ENCODE peak calls at places on chromosomes 6 and 20, in nine cellular contexts. K is mesendoderm; R is stimulated activated CD8-positive, alpha-beta memory T cell treated with anti-CD3 and anti-CD28 coated beads, Interleukin-15, amount 100 ng/mL, for 4 hours; P is mucosa of descending colon; B is esophagus muscularis mucosa; T is gastrocnemius medialis; C is WTC11; W is T-helper 9 cell; N is cardiac fibroblast. A is an unnamed sample.

GRCh38 chr6:100593522-100593921 is 128.8 kb upstream of the SIM1 start:
- DNase-seq in K (no peak), R (no peak), P (no peak), B (no peak), T (no peak), C (no peak), W (no peak), N (no peak), A (no peak)

GRCh38 chr6:9439931-9440330 is 974.9 kb downstream of the TFAP2A start:
- DNase-seq in K (no peak), R (no peak), P (no peak), B (no peak), T (no peak), C (no peak), W (no peak), N (no peak), A (no peak)

GRCh38 chr20:29079769-29080690 is 2177.4 kb upstream of the DEFB115 start:
- DNase-seq in K (no peak), R (no peak), P (peak; percentile 20), B (no peak), T (no peak), C (no peak), W (no peak), N (peak; percentile 14), A (peak; percentile 42)

GRCh38 chr6:6379573-6379972 is 59.1 kb upstream of the F13A1 start:
- DNase-seq in K (no peak), R (no peak), P (no peak), B (no peak), T (no peak), C (no peak), W (no peak), N (no peak), A (no peak)

GRCh38 chr6:84455630-84456029 is 228.2 kb upstream of the CEP162 start:
- DNase-seq in K (no peak), R (no peak), P (no peak), B (no peak), T (no peak), C (no peak), W (no peak), N (no peak), A (no peak)

GRCh38 chr6:52815167-52816092 is 11.8 kb upstream of the GSTA1 start:
- DNase-seq in K (peak; percentile 82), R (peak; percentile 10), P (peak; percentile 67), B (no peak), T (no peak), C (peak; percentile 64), W (peak; percentile 11), N (peak; percentile 57), A (peak; percentile 55)

GRCh38 chr20:53922901-53923314 is 147.5 kb downstream of the BCAS1 start:
- DNase-seq in K (no peak), R (no peak), P (peak; percentile 42), B (no peak), T (no peak), C (no peak), W (no peak), N (peak; percentile 58), A (no peak)

GRCh38 chr6:107495196-107495643 is 5.3 kb downstream of the SOBP start:
- DNase-seq in K (no peak), R (no peak), P (no peak), B (no peak), T (peak; percentile 36), C (no peak), W (no peak), N (peak; percentile 76), A (no peak)

GRCh38 chr20:11754451-11754850 is 163.2 kb upstream of the BTBD3 start:
- DNase-seq in K (peak; percentile 33), R (no peak), P (no peak), B (no peak), T (no peak), C (no peak), W (no peak), N (no peak), A (no peak)

GRCh38 chr6:45477785-45478184 is 100.1 kb upstream of the SUPT3H start:
- DNase-seq in K (no peak), R (no peak), P (no peak), B (no peak), T (no peak), C (no peak), W (no peak), N (no peak), A (no peak)

GRCh38 chr20:40812415-40813212 is 123.6 kb upstream of the MAFB start:
- DNase-seq in K (no peak), R (no peak), P (no peak), B (no peak), T (no peak), C (no peak), W (no peak), N (no peak), A (no peak)

GRCh38 chr6:49733680-49734079 is 10.5 kb downstream of the CRISP3 start:
- DNase-seq in K (no peak), R (no peak), P (no peak), B (no peak), T (no peak), C (no peak), W (no peak), N (no peak), A (no peak)

GRCh38 chr20:5608448-5609161 is 141.6 kb upstream of the SHLD1 start:
- DNase-seq in K (no peak), R (no peak), P (peak; percentile 30), B (peak; percentile 31), T (no peak), C (no peak), W (no peak), N (peak; percentile 57), A (no peak)